ENCODE peak calls at places on chromosomes 1 and 21, in six cellular contexts. P is pancreas, Y is HAP-1, N is left lung, I is upper lobe of right lung, F is right cardiac atrium. D is an unnamed sample. For H3K4me1, the result is how much of the 10 kb centered on the place peaks cover.

GRCh38 chr1:16986596-16987361 is 6.4 kb upstream of the MFAP2 start:
- DNase-seq in P (no peak), Y (no peak), N (no peak), I (no peak), F (no peak), D (no peak)

GRCh38 chr1:8985915-8986813 is 40.1 kb downstream of the SLC2A7 start:
- DNase-seq in P (peak), Y (no peak), N (peak), I (peak), F (peak), D (no peak)

GRCh38 chr1:26538480-26539412 is 9.2 kb downstream of the RPS6KA1 start:
- DNase-seq in P (peak), Y (peak), N (peak), I (no peak), F (no peak), D (no peak)

GRCh38 chr1:165403835-165404482 is 41.0 kb downstream of the RXRG start:
- DNase-seq in P (no peak), Y (no peak), N (no peak), I (no peak), F (no peak), D (no peak)

GRCh38 chr1:10054465-10054864 is 21.7 kb downstream of the UBE4B start:
- DNase-seq in P (no peak), Y (no peak), N (no peak), I (no peak), F (no peak), D (no peak)

GRCh38 chr21:25836396-25836795 is 101.6 kb downstream of the GABPA start:
- DNase-seq in P (no peak), Y (no peak), N (no peak), I (no peak), F (no peak), D (no peak)

GRCh38 chr1:231613419-231614349 is 12.9 kb upstream of the DISC1 start:
- DNase-seq in P (no peak), Y (no peak), N (no peak), I (no peak), F (no peak), D (no peak)

GRCh38 chr1:7589774-7590425 is 181.2 kb upstream of the VAMP3 start:
- DNase-seq in P (no peak), Y (no peak), N (peak), I (no peak), F (no peak), D (no peak)

GRCh38 chr21:37374026-37374425 is 7.5 kb downstream of the DYRK1A start:
- DNase-seq in P (no peak), Y (no peak), N (no peak), I (no peak), F (no peak), D (no peak)

GRCh38 chr21:43332461-43332860 is 94.5 kb downstream of the SIK1 start:
- DNase-seq in P (no peak), Y (no peak), N (no peak), I (no peak), F (no peak), D (no peak)

GRCh38 chr1:162113419-162113818 is 43.9 kb downstream of the NOS1AP start:
- DNase-seq in P (no peak), Y (no peak), N (no peak), I (no peak), F (no peak), D (no peak)

GRCh38 chr1:241677171-241677570 is 25.1 kb downstream of the WDR64 start:
- DNase-seq in P (no peak), Y (no peak), N (no peak), I (no peak), F (no peak), D (no peak)

GRCh38 chr1:20640183-20640597 is 6.9 kb downstream of the PINK1 start:
- DNase-seq in P (no peak), Y (peak), N (no peak), I (no peak), F (no peak), D (no peak)

GRCh38 chr1:227901239-227901905 is 46.4 kb downstream of the WNT9A start:
- DNase-seq in P (no peak), Y (no peak), N (peak), I (peak), F (peak), D (no peak)

GRCh38 chr21:36684957-36685714 is 13.8 kb upstream of the SIM2 start:
- DNase-seq in P (no peak), Y (no peak), N (no peak), I (no peak), F (no peak), D (no peak)

GRCh38 chr1:42358791-42359190 is 21.8 kb upstream of the RIMKLA start:
- DNase-seq in P (no peak), Y (no peak), N (no peak), I (no peak), F (no peak), D (no peak)

GRCh38 chr1:97634758-97635157 is 286.1 kb downstream of the DPYD start:
- DNase-seq in P (no peak), Y (no peak), N (no peak), I (no peak), F (no peak), D (no peak)

GRCh38 chr1:164921493-164921892 is 362.5 kb downstream of the PBX1 start:
- DNase-seq in P (no peak), Y (no peak), N (no peak), I (no peak), F (no peak), D (no peak)

GRCh38 chr1:8351693-8352470 is 34.0 kb downstream of the SLC45A1 start:
- DNase-seq in P (no peak), Y (no peak), N (no peak), I (no peak), F (no peak), D (no peak)

GRCh38 chr1:112454316-112454715 is 54.4 kb upstream of the WNT2B start:
- DNase-seq in P (no peak), Y (no peak), N (no peak), I (no peak), F (no peak), D (no peak)

DNA sequence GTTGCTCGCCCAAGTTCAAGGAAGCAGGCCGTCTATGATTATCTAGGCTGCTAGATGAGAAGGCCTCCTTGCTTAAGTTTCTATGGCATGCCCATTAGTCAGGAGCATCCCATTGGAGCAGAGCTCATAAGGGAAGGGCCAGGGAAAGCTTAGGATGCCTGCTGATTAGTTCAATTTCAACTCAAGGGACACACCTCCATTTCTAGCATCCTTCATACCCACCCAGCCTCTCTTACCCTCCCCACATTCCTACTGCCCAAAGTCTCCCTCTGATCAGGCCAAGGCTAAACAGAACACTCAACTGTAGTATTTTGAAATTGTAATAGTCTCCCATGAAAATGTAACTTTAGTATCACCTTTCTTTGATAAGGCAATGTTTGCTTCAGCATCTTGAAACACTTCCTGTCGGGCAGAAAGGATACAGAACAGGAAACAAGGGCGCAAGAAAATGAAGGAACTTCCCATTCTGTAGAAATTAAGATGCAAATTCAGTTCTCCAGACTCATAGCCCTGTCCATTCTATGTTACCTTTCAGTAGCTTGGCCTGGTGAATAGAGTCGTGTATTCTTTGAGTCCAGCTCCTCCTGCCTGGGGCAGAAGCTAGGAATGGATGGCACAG is 46.3 kb upstream of the TARBP1 start:
- DNase-seq in P (no peak), Y (no peak), N (no peak), I (no peak), F (no peak), D (no peak)
- H3K4me1 ChIP-seq in P (half or more), Y (under half), N (under half), I (under half), F (under half), D (under half)

GRCh38 chr1:114035304-114035700 is 56.0 kb downstream of the OLFML3 start:
- DNase-seq in P (no peak), Y (peak), N (no peak), I (no peak), F (no peak), D (no peak)

GRCh38 chr1:114033961-114034360 is 54.7 kb downstream of the OLFML3 start:
- DNase-seq in P (no peak), Y (no peak), N (no peak), I (no peak), F (no peak), D (no peak)

GRCh38 chr1:114032271-114033218 is 53.3 kb downstream of the OLFML3 start:
- DNase-seq in P (no peak), Y (no peak), N (no peak), I (no peak), F (no peak), D (no peak)

GRCh38 chr1:114033219-114033706 is 54.0 kb downstream of the OLFML3 start:
- DNase-seq in P (no peak), Y (peak), N (no peak), I (no peak), F (no peak), D (no peak)

DNA sequence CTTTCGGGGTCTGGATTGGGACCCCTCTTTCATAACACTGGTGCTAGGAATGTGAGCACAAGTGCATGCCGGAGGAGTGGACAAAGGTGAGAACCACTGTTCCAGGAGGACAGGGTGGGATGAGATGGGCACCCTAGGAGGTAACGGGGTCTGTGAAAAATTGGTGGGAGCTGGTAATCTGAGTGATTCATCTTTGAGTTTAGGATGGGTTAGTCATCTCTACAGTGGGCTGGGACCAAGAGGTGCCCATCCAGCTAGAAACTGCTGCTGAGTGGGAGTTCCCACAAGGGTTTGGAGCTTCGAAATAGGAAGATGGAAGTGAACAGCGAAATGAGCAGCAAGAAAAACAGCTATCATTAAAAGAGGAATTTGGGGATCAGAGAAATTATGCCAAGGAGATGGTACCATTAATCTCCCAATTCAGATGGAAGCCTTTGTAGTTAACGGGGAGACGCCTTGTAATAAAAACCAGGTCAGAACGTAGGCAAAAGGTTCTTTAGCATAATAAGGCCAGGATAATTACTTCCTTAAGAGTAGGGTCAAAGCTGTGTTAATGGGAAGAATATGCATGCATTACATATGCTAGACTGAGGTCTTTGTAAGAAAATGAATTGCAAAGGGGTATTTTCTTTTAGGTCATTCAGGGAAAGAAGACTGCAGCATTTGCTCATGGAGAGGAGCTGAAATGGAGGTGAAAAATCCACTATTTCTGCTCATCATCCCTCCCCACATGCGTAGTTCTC is 55.5 kb downstream of the OLFML3 start:
- DNase-seq in P (no peak), Y (peak), N (no peak), I (no peak), F (no peak), D (no peak)
- H3K4me1 ChIP-seq in P (under half), Y (half or more), N (under half), I (under half), F (under half), D (under half)

DNA sequence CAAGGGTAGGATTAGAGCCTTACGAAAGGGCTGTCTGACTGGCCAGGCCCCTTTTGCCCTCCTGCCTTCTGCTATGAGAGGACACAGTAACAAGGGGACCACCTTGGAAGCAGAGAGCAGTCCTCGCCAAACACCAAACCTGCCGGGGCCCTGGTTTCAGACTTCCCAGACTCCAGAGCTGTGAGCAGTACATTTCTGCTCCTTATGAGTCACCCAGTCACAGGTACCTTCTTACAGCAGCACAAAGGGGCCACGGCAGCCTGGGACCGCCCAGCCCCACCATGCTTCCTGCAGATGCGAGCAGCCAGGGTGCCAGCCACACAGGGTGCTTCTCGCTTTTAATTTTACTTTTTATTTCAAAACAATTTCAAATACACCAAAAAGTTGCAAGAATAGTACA is 17.2 kb upstream of the POFUT2 start:
- DNase-seq in P (no peak), Y (no peak), N (no peak), I (no peak), F (peak), D (no peak)
- H3K4me1 ChIP-seq in P (under half), Y (under half), N (under half), I (half or more), F (under half), D (half or more)

GRCh38 chr1:12462586-12462985 is 155.4 kb downstream of the DHRS3 start:
- DNase-seq in P (no peak), Y (no peak), N (no peak), I (no peak), F (no peak), D (no peak)
- H3K4me1 ChIP-seq in P (half or more), Y (under half), N (under half), I (half or more), F (under half), D (under half)

DNA sequence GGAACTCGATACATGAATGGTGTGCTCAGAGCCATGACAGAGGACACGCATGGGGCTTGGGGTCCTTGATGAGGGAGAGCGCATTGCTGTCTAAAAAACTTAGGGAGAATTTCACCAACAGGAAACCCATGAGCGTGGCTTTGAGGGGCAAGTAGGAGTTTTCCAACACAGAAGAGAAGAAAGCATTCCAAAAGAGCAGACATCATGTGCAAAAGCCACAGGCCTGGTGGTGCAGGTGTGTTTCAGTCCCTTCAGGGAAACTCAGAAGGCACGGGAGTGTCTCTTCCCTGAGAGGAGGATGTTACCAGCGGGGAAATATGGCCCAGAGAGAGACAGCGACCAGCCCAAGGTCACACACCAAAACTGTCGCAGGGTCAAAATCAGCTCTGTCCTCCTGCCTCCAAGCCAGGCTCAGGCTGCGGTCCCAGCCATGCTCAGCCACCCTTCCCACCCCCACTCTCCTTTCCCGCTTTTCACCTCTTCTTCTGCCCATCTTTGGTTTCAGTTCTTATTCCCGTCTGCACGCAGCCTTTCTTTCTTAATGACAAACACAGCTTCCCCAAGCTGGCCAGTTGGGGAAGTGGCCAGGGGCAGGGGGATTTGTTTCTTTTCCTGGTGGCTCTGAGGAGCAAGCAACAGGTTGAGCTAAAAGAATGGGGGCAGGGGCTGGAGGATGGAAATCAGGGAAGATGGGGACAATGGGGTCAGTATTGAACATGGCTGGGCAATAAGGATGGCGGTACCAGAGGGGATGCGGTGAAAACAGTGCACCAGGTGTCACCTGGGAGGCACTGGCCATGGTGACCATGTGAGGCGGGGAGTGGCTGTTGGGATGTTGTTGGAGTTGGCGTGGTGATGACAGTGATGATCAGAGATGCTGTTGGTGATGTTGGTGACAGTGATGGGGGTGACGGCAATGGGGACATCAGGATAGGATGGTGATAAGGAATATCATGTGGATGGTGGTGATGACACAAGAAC is 10.3 kb downstream of the LAPTM5 start:
- DNase-seq in P (no peak), Y (no peak), N (no peak), I (no peak), F (no peak), D (no peak)
- H3K4me1 ChIP-seq in P (under half), Y (under half), N (under half), I (half or more), F (under half), D (under half)